ENCODE peak calls at places on chromosomes 4 and X, in seven cellular contexts. R is IMR-90, F is testis, X is brain microvascular endothelial cell, A is tibial artery, Y is ascending aorta, V is colonic mucosa. L is an unnamed sample.

GRCh38 chrX:49754238-49754857 is 58.6 kb upstream of the PAGE1 start:
- DNase-seq in R (peak; percentile 28), F (peak; percentile 59), X (peak; percentile 15), A (no peak), Y (no peak), V (peak; percentile 27), L (peak; percentile 38)

GRCh38 chr4:70874268-70875156 is 27.7 kb upstream of the MOB1B start:
- DNase-seq in R (no peak), F (no peak), X (no peak), A (no peak), Y (no peak), V (no peak), L (no peak)

GRCh38 chrX:17397074-17397473 is 22.1 kb downstream of the NHS start:
- DNase-seq in R (peak; percentile 23), F (no peak), X (no peak), A (no peak), Y (no peak), V (no peak), L (no peak)

GRCh38 chrX:153816821-153817220 is 13.5 kb downstream of the PDZD4 start:
- DNase-seq in R (no peak), F (no peak), X (no peak), A (no peak), Y (no peak), V (no peak), L (no peak)

GRCh38 chrX:30141966-30142365 is 73.4 kb upstream of the MAGEB2 start:
- DNase-seq in R (peak; percentile 59), F (peak; percentile 25), X (peak; percentile 34), A (no peak), Y (no peak), V (no peak), L (peak; percentile 34)

GRCh38 chr4:80875642-80876041 is 154.9 kb upstream of the BMP3 start:
- DNase-seq in R (no peak), F (no peak), X (no peak), A (no peak), Y (no peak), V (no peak), L (no peak)

GRCh38 chr4:42676066-42676951 is 19.4 kb upstream of the ATP8A1 start:
- DNase-seq in R (no peak), F (no peak), X (no peak), A (no peak), Y (no peak), V (no peak), L (no peak)

GRCh38 chr4:142352682-142353081 is 493.4 kb downstream of the INPP4B start:
- DNase-seq in R (no peak), F (no peak), X (no peak), A (no peak), Y (no peak), V (no peak), L (no peak)

GRCh38 chr4:145808021-145808650 is 128.2 kb downstream of the C4orf51 start:
- DNase-seq in R (peak; percentile 98), F (no peak), X (peak; percentile 94), A (no peak), Y (no peak), V (no peak), L (no peak)

GRCh38 chr4:15149842-15150592 is 147.7 kb downstream of the CPEB2 start:
- DNase-seq in R (peak; percentile 76), F (peak; percentile 91), X (peak; percentile 83), A (peak; percentile 89), Y (peak; percentile 79), V (peak; percentile 50), L (peak; percentile 63)

GRCh38 chr4:82801910-82802521 is 3.4 kb upstream of the SCD5 start:
- DNase-seq in R (peak; percentile 51), F (peak; percentile 53), X (no peak), A (no peak), Y (no peak), V (no peak), L (no peak)

GRCh38 chr4:153142700-153143438 is 61.4 kb upstream of the TRIM2 start:
- DNase-seq in R (peak; percentile 73), F (peak; percentile 73), X (peak; percentile 68), A (peak; percentile 80), Y (peak; percentile 82), V (peak; percentile 92), L (peak; percentile 78)

GRCh38 chrX:101958139-101958538 is 26.3 kb upstream of the ZMAT1 start:
- DNase-seq in R (peak; percentile 0), F (no peak), X (no peak), A (no peak), Y (no peak), V (no peak), L (no peak)

GRCh38 chrX:98067611-98068010 is 1183.9 kb downstream of the RPA4 start:
- DNase-seq in R (peak; percentile 36), F (no peak), X (no peak), A (no peak), Y (no peak), V (no peak), L (no peak)

GRCh38 chr4:8384397-8385060 is 56.0 kb downstream of the ACOX3 start:
- DNase-seq in R (no peak), F (no peak), X (no peak), A (no peak), Y (no peak), V (no peak), L (no peak)

GRCh38 chrX:129193357-129193756 is 329.9 kb downstream of the SMARCA1 start:
- DNase-seq in R (no peak), F (no peak), X (no peak), A (no peak), Y (no peak), V (peak; percentile 21), L (no peak)

GRCh38 chr4:111946789-111947188 is 198.5 kb upstream of the FAM241A start:
- DNase-seq in R (no peak), F (no peak), X (no peak), A (no peak), Y (no peak), V (no peak), L (no peak)

GRCh38 chr4:183348706-183349659 is 26.8 kb upstream of the CLDN24 start:
- DNase-seq in R (peak; percentile 95), F (no peak), X (peak; percentile 85), A (no peak), Y (no peak), V (no peak), L (no peak)

GRCh38 chrX:95076449-95076848 is 1402.4 kb downstream of the FAM133A start:
- DNase-seq in R (peak; percentile 10), F (no peak), X (peak; percentile 1), A (no peak), Y (no peak), V (no peak), L (peak; percentile 11)

GRCh38 chr4:55184600-55185523 is 59.5 kb upstream of the KDR start:
- DNase-seq in R (peak; percentile 66), F (peak; percentile 52), X (peak; percentile 50), A (no peak), Y (no peak), V (peak; percentile 66), L (peak; percentile 43)

GRCh38 chr4:74376888-74377483 is 12.0 kb downstream of the EREG start:
- DNase-seq in R (peak; percentile 77), F (no peak), X (peak; percentile 46), A (no peak), Y (no peak), V (no peak), L (no peak)

GRCh38 chr4:113979157-113979972 is at the start of gene ARSJ:
- DNase-seq in R (peak; percentile 88), F (peak; percentile 55), X (peak; percentile 76), A (peak; percentile 80), Y (peak; percentile 85), V (peak; percentile 63), L (peak; percentile 52)

GRCh38 chr4:153153339-153153851 is 50.8 kb upstream of the TRIM2 start:
- DNase-seq in R (peak; percentile 7), F (peak; percentile 45), X (peak; percentile 11), A (no peak), Y (peak; percentile 72), V (peak; percentile 74), L (peak; percentile 88)

GRCh38 chr4:2929469-2929868 is 33.7 kb downstream of the NOP14 start:
- DNase-seq in R (no peak), F (no peak), X (no peak), A (peak; percentile 51), Y (no peak), V (no peak), L (no peak)

GRCh38 chr4:2931765-2932560 is 31.2 kb downstream of the NOP14 start:
- DNase-seq in R (no peak), F (no peak), X (no peak), A (peak; percentile 81), Y (peak; percentile 79), V (peak; percentile 50), L (no peak)

GRCh38 chr4:2932561-2932950 is 30.6 kb downstream of the NOP14 start:
- DNase-seq in R (no peak), F (no peak), X (no peak), A (peak; percentile 69), Y (no peak), V (no peak), L (no peak)

GRCh38 chr4:2930135-2930805 is 32.9 kb downstream of the NOP14 start:
- DNase-seq in R (no peak), F (no peak), X (no peak), A (peak; percentile 63), Y (no peak), V (no peak), L (no peak)

GRCh38 chr4:2930821-2931764 is 32.1 kb downstream of the NOP14 start:
- DNase-seq in R (no peak), F (no peak), X (no peak), A (peak; percentile 72), Y (no peak), V (peak; percentile 53), L (no peak)
- TF ChIP-seq CTCF in R (no peak), F (no peak), X (peak; percentile 20), A (no peak), Y (no peak), V (no peak), L (peak; percentile 55)

DNA sequence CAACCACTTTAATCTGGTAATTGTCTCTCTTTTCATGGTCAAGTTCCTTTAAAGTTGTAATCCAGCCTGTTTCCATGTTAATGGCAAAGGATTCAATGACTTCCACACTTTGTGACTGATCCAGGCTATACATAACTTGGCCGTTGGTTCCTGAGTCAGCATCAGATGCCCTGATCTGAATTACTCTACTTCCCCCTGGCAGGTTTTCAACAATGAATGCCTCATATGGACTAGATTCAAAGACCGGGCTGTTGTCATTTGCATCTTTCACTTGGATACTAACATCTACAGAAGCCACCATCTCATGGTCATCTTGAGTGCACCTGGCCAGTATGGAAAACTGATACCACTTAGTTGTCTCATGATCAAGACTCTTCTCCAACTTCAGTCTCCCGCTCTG is 62.6 kb upstream of the MTNR1A start:
- DNase-seq in R (peak; percentile 54), F (no peak), X (no peak), A (no peak), Y (no peak), V (no peak), L (no peak)
- H3K36me3 ChIP-seq in R (peaks cover 74% of the 10 kb centered on the region), F (no peaks in the 10 kb centered on the region), X (peaks cover 49% of the 10 kb centered on the region), A (peaks cover 50% of the 10 kb centered on the region), Y (peaks cover 30% of the 10 kb centered on the region), V (peaks cover 5% of the 10 kb centered on the region), L (no peaks in the 10 kb centered on the region)

GRCh38 chrX:45428816-45429215 is 228.1 kb upstream of the DIPK2B start:
- DNase-seq in R (no peak), F (no peak), X (no peak), A (no peak), Y (no peak), V (no peak), L (no peak)

GRCh38 chrX:45435481-45435880 is 234.8 kb upstream of the DIPK2B start:
- DNase-seq in R (no peak), F (no peak), X (no peak), A (no peak), Y (no peak), V (no peak), L (no peak)

GRCh38 chrX:45434231-45434630 is 233.6 kb upstream of the DIPK2B start:
- DNase-seq in R (no peak), F (no peak), X (no peak), A (no peak), Y (no peak), V (no peak), L (no peak)
- TF ChIP-seq CTCF in R (no peak), F (no peak), X (no peak), A (no peak), Y (no peak), V (no peak), L (no peak)

GRCh38 chr4:2958446-2958845 is 4.8 kb downstream of the NOP14 start:
- DNase-seq in R (peak; percentile 47), F (no peak), X (peak; percentile 30), A (no peak), Y (peak; percentile 56), V (no peak), L (no peak)
- H3K36me3 ChIP-seq in R (peaks cover 28% of the 10 kb centered on the region), F (no peaks in the 10 kb centered on the region), X (peaks cover 33% of the 10 kb centered on the region), A (peaks cover 40% of the 10 kb centered on the region), Y (peaks cover 48% of the 10 kb centered on the region), V (no peaks in the 10 kb centered on the region), L (peaks cover 74% of the 10 kb centered on the region)

L was measured in WERI-Rb-1.